ENCODE peak calls at places on chromosomes 1 and 21, in four cellular contexts. H, Y, X and W are unnamed samples.

GRCh38 chr1:54403808-54404261 is 2.4 kb downstream of the SSBP3 start:
- DNase-seq in H (peak), Y (no peak), X (no peak), W (peak)

GRCh38 chr1:64060611-64061302 is 142.7 kb upstream of the UBE2U start:
- DNase-seq in H (no peak), Y (no peak), X (no peak), W (no peak)

GRCh38 chr1:201655243-201655642 is 116.3 kb downstream of the NAV1 start:
- DNase-seq in H (peak), Y (peak), X (no peak), W (no peak)

GRCh38 chr1:25009675-25010262 is 79.7 kb upstream of the RUNX3 start:
- DNase-seq in H (no peak), Y (no peak), X (no peak), W (no peak)

GRCh38 chr1:229563701-229564100 is 5.2 kb upstream of the ABCB10 start:
- DNase-seq in H (peak), Y (no peak), X (no peak), W (no peak)

GRCh38 chr1:102897537-102897936 is 210.8 kb downstream of the COL11A1 start:
- DNase-seq in H (peak), Y (no peak), X (no peak), W (no peak)

GRCh38 chr1:153629971-153630370 is 1.7 kb downstream of the S100A1 start:
- DNase-seq in H (peak), Y (no peak), X (no peak), W (no peak)

GRCh38 chr1:156371553-156372264 is 2.7 kb downstream of the RHBG start:
- DNase-seq in H (peak), Y (no peak), X (no peak), W (no peak)

GRCh38 chr1:221823566-221823965 is 81.7 kb upstream of the DUSP10 start:
- DNase-seq in H (no peak), Y (no peak), X (no peak), W (no peak)

GRCh38 chr1:44811234-44811633 is 2.9 kb downstream of the BTBD19 start:
- DNase-seq in H (no peak), Y (peak), X (no peak), W (no peak)

GRCh38 chr1:186799689-186800054 is 29.1 kb upstream of the PLA2G4A start:
- DNase-seq in H (no peak), Y (no peak), X (no peak), W (no peak)

GRCh38 chr1:234998174-234998741 is 130.4 kb downstream of the TOMM20 start:
- DNase-seq in H (peak), Y (no peak), X (peak), W (no peak)

GRCh38 chr1:234994411-234995295 is 134.0 kb downstream of the TOMM20 start:
- DNase-seq in H (no peak), Y (no peak), X (no peak), W (no peak)

GRCh38 chr1:234999513-234999940 is 129.1 kb downstream of the TOMM20 start:
- DNase-seq in H (no peak), Y (no peak), X (no peak), W (no peak)

GRCh38 chr1:234997201-234998173 is 131.2 kb downstream of the TOMM20 start:
- DNase-seq in H (peak), Y (no peak), X (peak), W (no peak)

DNA sequence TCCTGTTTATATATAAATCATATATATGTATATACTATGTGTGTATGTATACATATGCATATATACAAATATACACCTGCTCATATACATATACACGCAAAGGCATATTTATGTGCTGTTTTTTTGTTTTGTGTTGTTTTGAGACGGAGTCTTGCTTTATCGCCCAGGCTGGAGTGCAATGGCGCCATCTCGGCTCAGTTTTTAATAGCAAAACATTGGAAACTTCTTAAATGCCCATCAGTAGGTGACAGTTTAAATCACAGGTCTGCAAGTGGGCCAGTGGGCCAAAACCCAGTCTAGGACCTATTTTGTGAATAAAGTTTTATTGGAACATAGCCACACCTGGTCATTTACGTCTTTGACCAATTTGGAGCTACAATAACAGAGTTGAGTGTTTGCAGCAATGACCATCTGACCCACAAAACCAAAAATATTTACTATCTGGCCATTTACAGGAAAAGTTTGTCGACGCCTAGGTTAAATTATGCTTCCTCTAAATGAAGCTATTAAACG is 132.3 kb downstream of the TOMM20 start:
- DNase-seq in H (no peak), Y (no peak), X (no peak), W (no peak)
- H3K27ac ChIP-seq in H (peak), Y (no peak), X (no peak), W (no peak)

DNA sequence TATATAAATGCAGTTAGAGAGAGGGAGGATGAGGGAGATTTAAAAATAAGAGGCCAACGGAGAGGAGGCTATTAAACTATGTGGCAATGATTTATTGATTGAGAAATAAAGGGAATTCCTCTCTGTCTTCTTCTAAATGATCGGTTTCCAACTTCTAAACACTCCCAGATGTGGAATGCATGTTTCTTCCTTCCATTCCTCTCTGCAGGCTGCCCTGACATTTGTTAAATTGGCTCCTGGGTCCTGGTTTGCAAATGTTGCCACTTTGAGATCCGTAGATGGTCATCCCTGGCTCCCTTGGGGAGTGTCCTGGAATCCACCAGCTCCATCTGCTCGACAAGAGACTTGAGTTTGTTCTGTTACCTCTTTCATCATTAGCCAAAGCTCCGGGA is 10.3 kb upstream of the C1orf198 start:
- DNase-seq in H (peak), Y (no peak), X (no peak), W (no peak)
- H3K4me2 ChIP-seq in H (peak), Y (no peak), X (no peak), W (no peak)

DNA sequence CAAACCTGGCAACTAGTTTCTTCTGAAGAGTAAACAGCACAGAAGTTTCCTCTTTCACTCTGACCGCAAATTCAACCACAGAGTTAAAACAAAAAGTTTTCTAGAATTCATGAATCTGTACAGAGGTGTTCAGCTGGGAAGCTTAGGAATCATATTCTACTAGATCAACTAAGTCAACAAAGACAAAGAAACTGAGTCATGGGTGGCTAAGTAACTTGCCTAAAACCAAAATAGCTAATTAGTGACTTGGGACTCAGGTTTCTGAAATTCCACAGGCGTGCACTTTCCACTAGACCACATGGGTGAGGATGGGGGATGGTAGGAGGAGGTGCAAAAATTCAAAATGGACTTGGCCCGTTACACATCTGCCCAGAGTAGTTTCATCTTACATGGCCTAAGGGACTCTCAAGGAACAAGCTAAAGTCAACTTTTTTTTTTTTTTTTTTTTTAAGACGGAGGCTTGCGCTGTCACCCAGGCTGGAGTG is 25.8 kb downstream of the PTPN14 start:
- DNase-seq in H (peak), Y (no peak), X (no peak), W (no peak)
- H3K27ac ChIP-seq in H (peak), Y (no peak), X (no peak), W (no peak)

DNA sequence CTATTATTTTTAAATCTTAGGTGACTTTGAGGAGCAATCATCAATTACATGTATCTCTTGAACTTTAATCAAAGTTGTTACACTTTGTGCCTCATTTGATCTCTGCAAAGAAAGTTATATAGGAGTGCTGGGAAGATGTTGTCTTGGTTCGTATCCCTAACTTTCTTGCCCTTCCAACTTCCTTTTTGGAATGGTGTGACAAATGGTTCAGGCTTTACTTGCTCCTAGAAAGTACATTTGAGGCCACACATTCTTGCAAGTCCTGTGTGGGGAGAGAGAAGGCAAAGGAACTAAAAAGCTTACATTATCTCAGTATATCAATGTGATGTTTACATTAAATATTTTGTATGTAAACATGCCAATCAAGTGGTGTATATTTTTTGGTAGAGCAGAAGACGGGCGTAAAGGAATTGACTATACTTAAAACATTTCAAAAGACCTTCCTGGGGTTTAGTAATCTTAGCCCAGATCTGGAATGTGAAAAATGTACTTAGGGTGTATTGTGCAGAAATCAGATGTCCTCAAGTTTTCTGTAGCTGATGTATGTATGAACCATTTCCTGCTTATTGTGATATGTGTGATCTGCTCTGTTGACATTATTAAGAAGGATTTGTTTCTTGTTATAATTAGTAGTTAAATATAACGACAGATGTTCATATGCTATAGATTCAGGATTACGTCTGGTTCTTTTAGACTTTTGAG is 59.2 kb downstream of the USP25 start:
- DNase-seq in H (peak), Y (no peak), X (no peak), W (no peak)
- H3K4me2 ChIP-seq in H (peak), Y (no peak), X (no peak), W (no peak)

DNA sequence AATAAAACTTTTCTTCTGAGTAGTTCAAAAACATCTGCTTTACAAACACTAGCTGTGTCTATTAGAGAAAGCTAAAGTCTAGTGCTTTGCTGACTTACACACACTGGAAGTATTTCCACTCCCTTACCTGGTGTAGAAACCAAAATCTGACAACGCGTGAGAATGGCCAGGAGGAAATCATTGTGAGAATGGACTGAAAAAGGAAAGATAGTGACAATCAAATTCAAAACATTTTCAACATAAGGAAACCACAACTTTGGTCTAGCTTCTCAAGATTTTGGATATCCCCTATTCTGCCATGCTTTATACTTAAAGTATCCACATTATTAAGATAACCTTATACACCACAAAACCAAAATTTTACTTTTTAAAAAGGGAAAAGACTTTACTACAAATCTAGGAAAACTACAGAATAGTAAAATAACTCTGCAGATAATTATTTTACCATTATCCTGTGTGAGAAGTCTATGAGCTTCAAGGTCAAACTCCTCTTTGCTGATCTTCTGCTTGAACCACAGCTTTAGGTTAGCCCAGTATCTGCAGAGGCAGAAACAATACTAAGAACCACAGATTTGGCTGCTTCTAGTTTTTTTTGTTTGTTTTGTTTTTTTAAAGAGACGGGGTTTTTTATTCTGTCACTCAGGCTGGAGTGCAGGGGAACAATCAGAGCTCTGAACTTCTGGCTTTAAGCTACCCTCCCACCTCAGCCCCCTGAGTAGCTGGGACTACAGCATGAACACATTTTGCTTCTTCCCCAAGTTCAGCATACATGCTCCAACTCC is 6.6 kb downstream of the TADA1 start:
- DNase-seq in H (no peak), Y (no peak), X (no peak), W (no peak)
- H3K27ac ChIP-seq in H (no peak), Y (no peak), X (no peak), W (no peak)

DNA sequence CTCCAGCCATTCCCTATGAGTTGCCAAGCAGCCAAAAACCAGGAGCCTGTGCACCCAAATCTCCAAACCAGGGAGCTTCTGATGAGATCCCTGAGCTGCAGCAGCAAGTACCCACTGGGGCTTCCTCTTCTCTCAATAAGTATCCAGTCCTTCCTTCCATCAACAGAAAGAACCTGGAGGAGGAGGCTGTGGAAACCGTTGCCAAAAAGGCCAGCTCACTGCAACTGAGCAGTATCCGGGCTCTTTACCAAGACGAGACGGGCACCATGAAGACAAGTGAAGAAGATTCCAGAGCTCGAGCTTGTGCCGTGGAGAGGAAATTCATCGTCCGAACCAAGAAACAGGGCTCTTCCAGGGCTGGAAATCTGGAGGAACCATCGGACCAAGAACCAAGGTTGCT is 4.4 kb upstream of the PLA2G2C start:
- DNase-seq in H (no peak), Y (no peak), X (no peak), W (no peak)
- H3K4me2 ChIP-seq in H (no peak), Y (no peak), X (no peak), W (no peak)

DNA sequence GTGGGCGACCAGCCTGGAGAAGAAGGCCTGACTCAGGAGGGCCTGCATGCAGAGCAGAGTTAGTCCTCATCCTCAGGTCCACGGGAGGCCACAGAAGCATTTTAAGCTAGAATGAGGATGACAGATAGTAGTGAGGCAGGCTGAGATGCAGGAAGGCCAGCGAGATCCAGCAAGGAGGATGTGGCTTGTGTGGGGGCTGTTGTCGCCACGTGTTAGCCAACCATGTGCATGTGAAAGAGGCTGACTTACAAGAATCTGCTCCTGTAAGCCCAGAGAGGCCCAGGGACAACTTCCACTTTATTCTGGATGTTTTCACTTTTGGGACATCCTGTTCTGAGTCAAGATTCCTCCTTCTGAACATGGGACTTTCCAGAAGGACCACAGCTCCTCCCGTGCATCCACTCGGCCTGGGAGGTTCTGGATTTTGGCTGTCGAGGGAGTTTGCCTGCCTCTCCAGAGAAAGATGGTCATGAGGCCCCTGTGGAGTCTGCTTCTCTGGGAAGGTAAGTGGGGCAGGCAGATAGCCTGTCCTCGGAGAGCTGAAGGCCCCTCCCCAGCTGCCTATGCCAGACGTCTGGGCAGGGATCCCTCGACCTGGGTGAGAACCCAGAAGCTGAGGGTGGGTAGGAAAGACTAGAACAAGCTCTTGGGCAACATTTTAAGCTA is at the start of gene SLAMF8:
- DNase-seq in H (peak), Y (no peak), X (no peak), W (no peak)
- H3K27ac ChIP-seq in H (no peak), Y (no peak), X (no peak), W (no peak)